ENCODE peak calls at places on chromosomes 13 and 19, in five cellular contexts. R is cardiac muscle cell; Y is H9; F is naive thymus-derived CD4-positive, alpha-beta T cell; A is GM12878. D is an unnamed sample. For H3K4me1, the result is how much of the 10 kb centered on the place peaks cover.

GRCh38 chr13:72875233-72875632 is 93.3 kb downstream of the PIBF1 start:
- DNase-seq in R (peak), Y (no peak), F (no peak), A (no peak), D (no peak)

GRCh38 chr19:49287141-49287540 is 37.9 kb downstream of the SLC6A16 start:
- DNase-seq in R (no peak), Y (no peak), F (no peak), A (no peak), D (no peak)

GRCh38 chr19:39946532-39946931 is 12.1 kb upstream of the FCGBP start:
- DNase-seq in R (peak), Y (no peak), F (no peak), A (no peak), D (no peak)

GRCh38 chr19:8654591-8655339 is 24.3 kb downstream of the NFILZ start:
- DNase-seq in R (peak), Y (peak), F (peak), A (no peak), D (no peak)

GRCh38 chr13:24365191-24365590 is 55.8 kb downstream of the C1QTNF9 start:
- DNase-seq in R (no peak), Y (no peak), F (no peak), A (no peak), D (no peak)

GRCh38 chr13:70960841-70961443 is 852.7 kb upstream of the KLHL1 start:
- DNase-seq in R (peak), Y (no peak), F (no peak), A (peak), D (no peak)

GRCh38 chr13:100721885-100722512 is 47.4 kb upstream of the TMTC4 start:
- DNase-seq in R (peak), Y (peak), F (peak), A (no peak), D (peak)

GRCh38 chr19:19146000-19146608 is 7.8 kb upstream of the TMEM161A start:
- DNase-seq in R (peak), Y (peak), F (peak), A (no peak), D (peak)

GRCh38 chr13:98202026-98202425 is 25.0 kb upstream of the RNF113B start:
- DNase-seq in R (no peak), Y (no peak), F (no peak), A (peak), D (no peak)

GRCh38 chr13:105159794-105160193 is 1375.7 kb downstream of the EFNB2 start:
- DNase-seq in R (no peak), Y (no peak), F (no peak), A (no peak), D (no peak)

GRCh38 chr13:112065521-112065866 is 1.5 kb upstream of the SOX1 start:
- DNase-seq in R (no peak), Y (no peak), F (no peak), A (no peak), D (no peak)

GRCh38 chr19:14577885-14578427 is 4.9 kb upstream of the CLEC17A start:
- DNase-seq in R (no peak), Y (peak), F (no peak), A (peak), D (no peak)

GRCh38 chr13:73364706-73365105 is 305.9 kb downstream of the KLF5 start:
- DNase-seq in R (no peak), Y (no peak), F (no peak), A (no peak), D (no peak)

GRCh38 chr13:43245374-43245964 is 222.1 kb downstream of the DNAJC15 start:
- DNase-seq in R (peak), Y (no peak), F (no peak), A (no peak), D (no peak)

GRCh38 chr19:55131421-55131820 is 14.0 kb upstream of the PPP1R12C start:
- DNase-seq in R (no peak), Y (no peak), F (no peak), A (no peak), D (no peak)

GRCh38 chr13:20231839-20232555 is at the start of gene GJB6:
- DNase-seq in R (no peak), Y (peak), F (peak), A (no peak), D (no peak)

GRCh38 chr19:30107351-30107750 is 165.3 kb downstream of the URI1 start:
- DNase-seq in R (no peak), Y (no peak), F (no peak), A (no peak), D (no peak)

GRCh38 chr13:109389456-109389855 is 396.9 kb downstream of the IRS2 start:
- DNase-seq in R (no peak), Y (no peak), F (no peak), A (no peak), D (no peak)

GRCh38 chr13:41842029-41842428 is 118.9 kb downstream of the VWA8 start:
- DNase-seq in R (peak), Y (no peak), F (no peak), A (no peak), D (no peak)

GRCh38 chr13:95556981-95557380 is 4.5 kb downstream of the CLDN10 start:
- DNase-seq in R (no peak), Y (no peak), F (no peak), A (no peak), D (no peak)

GRCh38 chr13:113793718-113794085 is 34.7 kb downstream of the TMEM255B start:
- DNase-seq in R (no peak), Y (no peak), F (no peak), A (no peak), D (peak)

GRCh38 chr19:16078311-16078758 is 2.0 kb downstream of the TPM4 start:
- DNase-seq in R (no peak), Y (no peak), F (no peak), A (no peak), D (peak)

GRCh38 chr19:42985588-42985987 is 40.7 kb downstream of the PSG11 start:
- DNase-seq in R (no peak), Y (no peak), F (no peak), A (no peak), D (no peak)
- H3K4me1 ChIP-seq in R (under half), Y (under half), F (under half), A (under half), D (under half)

GRCh38 chr19:43467276-43467675 is 1.9 kb upstream of the LYPD3 start:
- DNase-seq in R (no peak), Y (no peak), F (no peak), A (no peak), D (no peak)
- H3K27ac ChIP-seq in R (no peak), Y (no peak), F (peak), A (no peak), D (no peak)

GRCh38 chr19:11171144-11171543 is 15.6 kb upstream of the SPC24 start:
- DNase-seq in R (no peak), Y (no peak), F (no peak), A (no peak), D (peak)
- H3K4me1 ChIP-seq in R (under half), Y (under half), F (under half), A (under half), D (half or more)

DNA sequence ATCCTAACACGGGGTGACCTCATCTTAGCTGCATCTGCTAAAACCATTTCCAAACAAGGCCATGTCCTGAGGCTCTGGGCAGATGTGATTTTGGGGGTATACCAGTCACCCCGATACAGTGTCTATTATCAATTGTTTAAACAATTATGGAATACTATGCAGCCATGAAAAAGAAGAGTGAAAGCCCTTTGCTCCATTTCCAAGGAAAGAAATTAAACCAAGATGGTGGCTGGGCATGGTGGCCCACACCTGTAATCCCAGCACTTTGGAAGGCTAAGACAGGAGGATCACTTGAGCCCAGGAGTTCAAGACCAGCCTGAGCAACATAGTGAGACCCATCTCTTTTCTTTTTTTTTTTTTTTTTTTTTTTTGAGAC is 757 bp downstream of the TEKTIP1 start:
- DNase-seq in R (no peak), Y (no peak), F (no peak), A (no peak), D (no peak)
- H3K27ac ChIP-seq in R (peak), Y (no peak), F (no peak), A (no peak), D (no peak)

D was measured in tibial artery.